ENCODE peak calls at places on chromosomes 6 and 20, in ten cellular contexts. P, Q, L, D, M, B, T, E, N and R are unnamed samples. For H3K4me1, the result is how much of the 10 kb centered on the place peaks cover.

GRCh38 chr6:111530218-111530617 is 47.2 kb upstream of the REV3L start:
- DNase-seq in Q (no peak), T (no peak), B (no peak), M (no peak), E (no peak), D (no peak), L (no peak), P (no peak), N (no peak), R (no peak)

GRCh38 chr6:4362306-4362705 is 226.9 kb upstream of the ECI2 start:
- DNase-seq in D (no peak), N (no peak), L (no peak), T (no peak), M (no peak), B (no peak), Q (no peak), P (no peak), E (no peak), R (no peak)

GRCh38 chr20:37519508-37520416 is 1.3 kb upstream of the NNAT start:
- DNase-seq in M (no peak), N (peak), B (no peak), P (peak), D (no peak), Q (no peak), L (no peak), E (no peak), T (no peak), R (no peak)

GRCh38 chr20:61042501-61043385 is 209.3 kb upstream of the CDH4 start:
- DNase-seq in B (peak), Q (no peak), L (no peak), P (no peak), D (no peak), N (peak), M (no peak), T (no peak), E (no peak), R (peak)

GRCh38 chr20:41309817-41310216 is 7.7 kb downstream of the ZHX3 start:
- DNase-seq in T (no peak), M (no peak), N (no peak), D (peak), L (peak), B (peak), E (no peak), Q (no peak), P (no peak), R (peak)

GRCh38 chr6:138401960-138402832 is 1.8 kb upstream of the HEBP2 start:
- DNase-seq in N (no peak), M (no peak), D (no peak), T (no peak), Q (no peak), L (no peak), B (no peak), P (no peak), E (no peak), R (no peak)

GRCh38 chr6:159451051-159451450 is 242.0 kb downstream of the SOD2 start:
- DNase-seq in B (peak), D (no peak), P (no peak), L (peak), T (no peak), M (no peak), N (no peak), Q (peak), E (no peak), R (peak)

GRCh38 chr6:155142163-155142901 is 121.5 kb upstream of the CLDN20 start:
- DNase-seq in P (no peak), B (no peak), M (no peak), L (no peak), E (no peak), D (no peak), Q (no peak), N (no peak), T (no peak), R (no peak)

GRCh38 chr6:45514454-45514853 is 136.7 kb upstream of the SUPT3H start:
- DNase-seq in T (no peak), P (no peak), E (no peak), L (no peak), Q (peak), B (peak), M (no peak), D (peak), N (no peak), R (no peak)

GRCh38 chr6:128966934-128967333 is 84.0 kb downstream of the LAMA2 start:
- DNase-seq in D (no peak), P (no peak), T (no peak), N (no peak), B (no peak), Q (no peak), L (no peak), M (no peak), E (no peak), R (no peak)

GRCh38 chr6:36566418-36566905 is 19.2 kb upstream of the STK38 start:
- DNase-seq in L (no peak), P (no peak), N (no peak), T (no peak), E (no peak), B (no peak), M (no peak), Q (peak), D (no peak), R (no peak)

GRCh38 chr6:97563529-97563928 is 280.5 kb upstream of the MMS22L start:
- DNase-seq in D (no peak), N (no peak), L (no peak), P (no peak), Q (no peak), E (no peak), M (no peak), B (no peak), T (no peak), R (no peak)

GRCh38 chr6:114000066-114000465 is 29.1 kb upstream of the HDAC2 start:
- DNase-seq in P (no peak), D (peak), Q (no peak), L (peak), M (peak), E (no peak), B (peak), T (no peak), N (no peak), R (peak)

GRCh38 chr6:20236344-20236743 is 24.1 kb upstream of the MBOAT1 start:
- DNase-seq in P (no peak), T (no peak), M (no peak), L (no peak), B (no peak), D (no peak), N (no peak), E (no peak), Q (no peak), R (no peak)

GRCh38 chr20:3160418-3160817 is 753 bp upstream of the FASTKD5 start:
- DNase-seq in L (no peak), P (no peak), B (no peak), Q (no peak), T (no peak), E (no peak), D (no peak), N (no peak), M (no peak), R (no peak)

GRCh38 chr6:37323568-37323967 is 30.2 kb upstream of the RNF8 start:
- DNase-seq in Q (no peak), B (peak), D (no peak), L (no peak), P (no peak), M (no peak), T (no peak), N (no peak), E (no peak), R (peak)

GRCh38 chr6:13538084-13538483 is 36.3 kb upstream of the SIRT5 start:
- DNase-seq in Q (peak), E (peak), T (no peak), M (peak), D (peak), L (peak), N (no peak), B (peak), P (peak), R (peak)

GRCh38 chr6:148240463-148240845 is 102.2 kb upstream of the SASH1 start:
- DNase-seq in B (peak), T (no peak), N (no peak), P (no peak), L (peak), D (no peak), E (no peak), M (no peak), Q (no peak), R (peak)

GRCh38 chr20:21436186-21436585 is 38.9 kb upstream of the NKX2-4 start:
- DNase-seq in T (no peak), P (no peak), N (no peak), B (peak), L (peak), E (peak), Q (no peak), M (peak), D (peak), R (peak)

GRCh38 chr20:43446361-43446879 is 11.3 kb upstream of the SRSF6 start:
- DNase-seq in P (no peak), L (no peak), T (no peak), N (no peak), D (no peak), M (peak), Q (no peak), B (no peak), E (no peak), R (no peak)

GRCh38 chr6:56279346-56280080 is 32.1 kb upstream of the COL21A1 start:
- DNase-seq in E (peak), L (peak), B (no peak), D (peak), Q (peak), T (no peak), P (no peak), N (no peak), M (no peak), R (no peak)

GRCh38 chr20:38167851-38168760 is 3.0 kb upstream of the TGM2 start:
- DNase-seq in L (peak), M (peak), N (peak), P (no peak), B (peak), T (no peak), D (peak), Q (peak), E (no peak), R (peak)

GRCh38 chr6:146194434-146194833 is 165.6 kb downstream of the GRM1 start:
- DNase-seq in B (no peak), L (no peak), E (no peak), D (no peak), P (no peak), Q (no peak), T (no peak), N (peak), M (no peak), R (no peak)

GRCh38 chr20:6402026-6402425 is 279.2 kb upstream of the FERMT1 start:
- DNase-seq in B (peak), M (no peak), L (peak), Q (no peak), N (no peak), P (no peak), D (no peak), T (no peak), E (no peak), R (peak)

GRCh38 chr6:37653933-37654565 is 43.6 kb downstream of the MDGA1 start:
- DNase-seq in E (peak), B (peak), D (peak), N (no peak), T (no peak), P (peak), Q (peak), M (no peak), L (no peak), R (peak)

GRCh38 chr6:34154668-34155447 is 9.0 kb upstream of the GRM4 start:
- DNase-seq in T (peak), D (peak), P (peak), Q (peak), M (no peak), E (no peak), B (peak), N (peak), L (peak), R (peak)

GRCh38 chr6:34391023-34391485 is 1.4 kb downstream of the NUDT3 start:
- DNase-seq in N (no peak), D (peak), M (peak), T (no peak), B (peak), P (peak), Q (peak), E (no peak), L (peak), R (peak)

GRCh38 chr6:52843600-52843999 is 3.0 kb upstream of the GSTA5 start:
- DNase-seq in Q (no peak), B (no peak), T (no peak), P (no peak), L (no peak), N (no peak), D (no peak), M (no peak), E (no peak), R (no peak)

GRCh38 chr6:17469006-17469972 is 75.9 kb downstream of the CAP2 start:
- DNase-seq in B (no peak), D (no peak), E (no peak), L (no peak), T (no peak), P (no peak), N (no peak), Q (no peak), M (no peak), R (peak)

GRCh38 chr6:49541210-49541724 is 9.2 kb upstream of the C6orf141 start:
- DNase-seq in P (no peak), T (no peak), M (peak), Q (peak), N (no peak), B (peak), D (peak), L (peak), E (peak), R (peak)

GRCh38 chr20:57458400-57459160 is 66.4 kb downstream of the CTCFL start:
- DNase-seq in N (no peak), E (no peak), T (no peak), P (no peak), M (no peak), B (no peak), D (no peak), L (no peak), Q (peak), R (no peak)

GRCh38 chr6:19399406-19399805 is 437.8 kb upstream of the ID4 start:
- DNase-seq in B (peak), D (no peak), Q (peak), N (no peak), P (no peak), E (no peak), M (no peak), T (no peak), L (peak), R (peak)

GRCh38 chr6:149909701-149910470 is 12.0 kb upstream of the RAET1E start:
- DNase-seq in B (no peak), E (no peak), Q (no peak), L (no peak), P (no peak), T (no peak), N (no peak), D (no peak), M (no peak), R (no peak)

GRCh38 chr20:57061058-57061900 is 205.2 kb downstream of the BMP7 start:
- DNase-seq in D (peak), B (no peak), L (no peak), P (peak), Q (peak), N (peak), E (no peak), M (no peak), T (peak), R (no peak)

GRCh38 chr6:161369339-161369738 is 95.5 kb upstream of the AGPAT4 start:
- DNase-seq in D (peak), L (peak), M (no peak), Q (peak), N (no peak), P (no peak), T (no peak), E (no peak), B (peak), R (peak)

GRCh38 chr6:161367472-161367871 is 93.6 kb upstream of the AGPAT4 start:
- DNase-seq in T (no peak), M (no peak), L (no peak), P (no peak), D (no peak), Q (peak), E (no peak), N (no peak), B (no peak), R (no peak)

GRCh38 chr6:161370882-161371281 is 97.0 kb upstream of the AGPAT4 start:
- DNase-seq in E (peak), M (no peak), B (peak), L (peak), T (peak), N (peak), Q (peak), P (peak), D (peak), R (peak)

GRCh38 chr6:161366301-161366953 is 92.6 kb upstream of the AGPAT4 start:
- DNase-seq in L (no peak), E (no peak), M (no peak), P (no peak), B (no peak), Q (no peak), D (no peak), T (no peak), N (no peak), R (no peak)

DNA sequence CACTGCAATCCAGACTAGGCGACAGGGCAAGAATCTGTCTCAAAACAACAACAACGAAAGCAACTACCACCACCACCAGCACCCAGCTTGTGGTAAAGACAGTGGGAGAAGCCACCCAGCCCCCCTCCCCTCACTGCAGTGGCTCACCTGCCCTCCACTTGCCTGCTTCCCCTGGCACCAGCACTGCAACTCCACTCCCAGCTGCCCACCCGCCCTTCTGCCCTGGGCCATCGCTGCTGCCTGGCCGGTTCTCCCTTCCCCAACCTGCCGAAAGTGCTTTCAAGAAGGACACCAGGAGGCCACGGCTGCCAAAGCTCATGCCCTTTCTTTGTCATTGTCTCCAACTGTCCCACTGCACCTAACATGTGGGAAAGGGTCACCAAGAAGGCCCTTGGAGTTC is 94.7 kb upstream of the AGPAT4 start:
- DNase-seq in D (no peak), L (no peak), E (no peak), P (no peak), B (no peak), N (no peak), M (no peak), Q (no peak), T (no peak), R (no peak)
- H2AFZ ChIP-seq in D (no peak), L (no peak), E (no peak), P (no peak), B (peak), N (no peak), M (no peak), Q (no peak), T (no peak), R (no peak)

GRCh38 chr20:50802289-50802688 is 7.4 kb downstream of the BCAS4 start:
- DNase-seq in Q (no peak), N (no peak), E (no peak), D (no peak), T (no peak), M (no peak), B (no peak), L (no peak), P (no peak), R (no peak)
- H3K4me1 ChIP-seq in Q (under half), N (under half), E (under half), D (under half), T (under half), M (under half), B (under half), L (under half), P (half or more), R (under half)

GRCh38 chr6:163241668-163242067 is 172.8 kb upstream of the QKI start:
- DNase-seq in D (no peak), B (no peak), N (no peak), E (no peak), P (no peak), M (no peak), L (no peak), Q (no peak), T (no peak), R (no peak)

GRCh38 chr6:163239572-163240340 is 174.8 kb upstream of the QKI start:
- DNase-seq in D (no peak), N (no peak), E (no peak), M (no peak), T (no peak), P (no peak), L (no peak), Q (no peak), B (no peak), R (no peak)

GRCh38 chr6:163243083-163243482 is 171.4 kb upstream of the QKI start:
- DNase-seq in B (no peak), E (no peak), L (no peak), T (no peak), D (no peak), Q (no peak), P (no peak), M (no peak), N (no peak), R (no peak)

GRCh38 chr6:163243691-163244505 is 170.6 kb upstream of the QKI start:
- DNase-seq in E (no peak), L (peak), T (no peak), Q (no peak), D (no peak), N (no peak), M (no peak), P (no peak), B (no peak), R (no peak)

GRCh38 chr6:163240556-163240955 is 174.0 kb upstream of the QKI start:
- DNase-seq in P (no peak), N (no peak), D (no peak), Q (no peak), L (no peak), T (no peak), B (no peak), E (no peak), M (no peak), R (no peak)
- H3K27ac ChIP-seq in P (no peak), N (no peak), D (no peak), Q (no peak), L (no peak), T (no peak), B (no peak), E (no peak), M (no peak), R (no peak)

DNA sequence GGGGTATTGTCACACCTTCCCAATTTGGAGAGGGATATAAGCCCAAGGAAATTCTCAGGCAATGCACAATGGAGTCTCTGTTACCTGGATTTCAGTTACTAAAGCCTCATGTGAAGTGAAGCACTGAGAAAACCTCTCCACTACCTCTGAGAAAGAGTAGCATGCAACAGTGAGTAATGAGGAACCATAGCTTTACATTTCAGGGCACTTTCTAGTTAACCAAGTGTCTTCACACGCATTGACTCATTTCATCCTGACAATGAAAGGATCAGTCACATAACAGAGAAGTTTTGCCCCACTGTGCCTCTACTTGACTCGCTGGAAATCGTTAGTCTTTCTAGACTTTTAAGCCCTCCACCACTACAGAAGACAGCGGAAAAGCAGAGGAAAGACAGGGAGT is 86.2 kb upstream of the ARID1B start:
- DNase-seq in P (peak), E (no peak), B (no peak), N (no peak), Q (no peak), T (no peak), D (no peak), L (no peak), M (no peak), R (no peak)
- H2AFZ ChIP-seq in P (no peak), E (no peak), B (no peak), N (no peak), Q (no peak), T (no peak), D (no peak), L (no peak), M (no peak), R (no peak)

GRCh38 chr6:163960128-163960527 is 545.6 kb downstream of the QKI start:
- DNase-seq in B (no peak), M (no peak), T (no peak), Q (no peak), N (no peak), L (no peak), P (no peak), D (no peak), E (no peak), R (no peak)
- H3K4me1 ChIP-seq in B (under half), M (under half), T (under half), Q (under half), N (under half), L (under half), P (under half), D (under half), E (under half), R (under half)

GRCh38 chr6:1663511-1663910 is 53.8 kb downstream of the FOXC1 start:
- DNase-seq in M (no peak), P (no peak), N (no peak), E (no peak), Q (no peak), L (no peak), T (no peak), D (no peak), B (no peak), R (no peak)
- H3K27ac ChIP-seq in M (no peak), P (no peak), N (no peak), E (no peak), Q (no peak), L (no peak), T (no peak), D (no peak), B (peak), R (no peak)

DNA sequence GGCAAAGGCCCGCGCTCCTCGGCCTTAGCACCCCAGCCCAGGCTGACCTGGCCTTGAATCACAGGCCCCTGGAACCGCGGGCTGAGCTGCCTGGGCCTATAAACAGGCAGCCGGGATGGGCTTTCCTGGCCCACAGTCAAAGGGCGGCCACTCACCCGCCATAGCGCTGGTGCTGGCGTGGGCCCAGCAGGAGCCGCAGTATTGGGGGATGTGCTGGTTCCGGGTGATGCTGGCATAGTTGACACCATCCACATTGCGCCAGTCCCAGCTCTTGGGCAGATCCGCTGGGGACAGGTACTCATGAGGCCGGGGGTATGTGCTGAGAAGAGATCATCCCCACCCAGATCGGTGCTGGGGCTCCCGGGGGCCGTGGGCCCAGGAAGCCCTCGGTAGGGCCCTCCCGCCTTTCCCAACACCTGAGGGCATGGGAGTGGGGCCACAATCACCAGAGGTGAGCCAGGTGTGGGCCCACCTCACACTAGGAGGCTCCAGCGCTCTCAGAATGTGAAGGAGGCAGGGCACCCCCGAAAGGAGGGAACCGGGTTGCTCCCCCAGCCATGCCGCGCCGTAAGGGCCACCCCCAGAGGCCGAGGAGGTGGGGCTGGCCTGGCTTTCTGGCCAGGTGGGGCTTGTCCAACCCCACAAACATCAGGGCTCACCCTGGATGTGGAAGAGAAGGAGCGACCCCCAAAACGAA is 739 bp downstream of the CTSZ start:
- DNase-seq in N (no peak), E (no peak), T (no peak), L (no peak), P (peak), M (no peak), B (no peak), Q (no peak), D (peak), R (no peak)
- H2AFZ ChIP-seq in N (peak), E (no peak), T (no peak), L (peak), P (peak), M (peak), B (peak), Q (peak), D (peak), R (peak)